ENCODE peak calls at places on chromosome 4, in ten cellular contexts. O, N, D, I, P, Z, C, S, X and F are unnamed samples.
A peak's percentile ranks its signal among the peaks of the same experiment; 100 is the strongest.

GRCh38 chr4:42371306-42372063 is 25.8 kb upstream of the SHISA3 start:
- DNase-seq in D (no peak), O (peak; percentile 79), C (no peak), P (peak; percentile 33), N (peak; percentile 60), I (no peak), X (no peak), S (peak; percentile 60), Z (no peak), F (no peak)

GRCh38 chr4:177791188-177791587 is 349.0 kb upstream of the AGA start:
- DNase-seq in Z (no peak), C (no peak), D (no peak), S (no peak), O (no peak), I (no peak), N (no peak), P (no peak), X (no peak), F (no peak)

GRCh38 chr4:176671532-176671931 is 121.2 kb downstream of the VEGFC start:
- DNase-seq in X (no peak), C (peak; percentile 30), Z (no peak), I (no peak), S (peak; percentile 44), O (no peak), P (no peak), N (no peak), D (no peak), F (no peak)

GRCh38 chr4:145044341-145044740 is 53.7 kb downstream of the ANAPC10 start:
- DNase-seq in O (no peak), D (no peak), C (no peak), S (peak; percentile 55), Z (no peak), X (no peak), P (no peak), N (no peak), I (no peak), F (no peak)

GRCh38 chr4:80925293-80925692 is 105.2 kb upstream of the BMP3 start:
- DNase-seq in X (no peak), C (no peak), O (no peak), N (no peak), S (no peak), P (no peak), Z (no peak), D (no peak), I (no peak), F (no peak)

GRCh38 chr4:11497212-11497806 is 68.6 kb upstream of the HS3ST1 start:
- DNase-seq in Z (no peak), O (no peak), P (no peak), I (no peak), D (no peak), C (no peak), S (no peak), X (no peak), N (no peak), F (no peak)

GRCh38 chr4:72709475-72709874 is 140.5 kb upstream of the ADAMTS3 start:
- DNase-seq in X (no peak), C (no peak), S (no peak), P (no peak), I (no peak), N (no peak), O (no peak), Z (no peak), D (no peak), F (no peak)

GRCh38 chr4:182143822-182144620 is 99.2 kb upstream of the TENM3 start:
- DNase-seq in C (peak; percentile 41), O (no peak), N (no peak), Z (no peak), P (no peak), X (peak; percentile 12), S (peak; percentile 83), I (no peak), D (no peak), F (no peak)

GRCh38 chr4:2925931-2926860 is 37.0 kb downstream of the NOP14 start:
- DNase-seq in C (no peak), O (no peak), N (no peak), Z (peak; percentile 52), D (peak; percentile 15), I (peak; percentile 49), S (no peak), X (no peak), P (no peak), F (no peak)

GRCh38 chr4:67545199-67545995 is at the start of gene CENPC:
- DNase-seq in C (peak; percentile 96), X (peak; percentile 97), S (peak; percentile 97), P (peak; percentile 94), N (peak; percentile 95), I (peak; percentile 93), Z (peak; percentile 98), D (peak; percentile 96), O (peak; percentile 99), F (peak; percentile 99)
- TF ChIP-seq POLR2A in C (peak; percentile 78), X (peak; percentile 92), S (peak; percentile 96), P (peak; percentile 69), N (peak; percentile 86), I (peak; percentile 65), Z (peak; percentile 81), D (peak; percentile 74), O (peak; percentile 96), F (no peak)

DNA sequence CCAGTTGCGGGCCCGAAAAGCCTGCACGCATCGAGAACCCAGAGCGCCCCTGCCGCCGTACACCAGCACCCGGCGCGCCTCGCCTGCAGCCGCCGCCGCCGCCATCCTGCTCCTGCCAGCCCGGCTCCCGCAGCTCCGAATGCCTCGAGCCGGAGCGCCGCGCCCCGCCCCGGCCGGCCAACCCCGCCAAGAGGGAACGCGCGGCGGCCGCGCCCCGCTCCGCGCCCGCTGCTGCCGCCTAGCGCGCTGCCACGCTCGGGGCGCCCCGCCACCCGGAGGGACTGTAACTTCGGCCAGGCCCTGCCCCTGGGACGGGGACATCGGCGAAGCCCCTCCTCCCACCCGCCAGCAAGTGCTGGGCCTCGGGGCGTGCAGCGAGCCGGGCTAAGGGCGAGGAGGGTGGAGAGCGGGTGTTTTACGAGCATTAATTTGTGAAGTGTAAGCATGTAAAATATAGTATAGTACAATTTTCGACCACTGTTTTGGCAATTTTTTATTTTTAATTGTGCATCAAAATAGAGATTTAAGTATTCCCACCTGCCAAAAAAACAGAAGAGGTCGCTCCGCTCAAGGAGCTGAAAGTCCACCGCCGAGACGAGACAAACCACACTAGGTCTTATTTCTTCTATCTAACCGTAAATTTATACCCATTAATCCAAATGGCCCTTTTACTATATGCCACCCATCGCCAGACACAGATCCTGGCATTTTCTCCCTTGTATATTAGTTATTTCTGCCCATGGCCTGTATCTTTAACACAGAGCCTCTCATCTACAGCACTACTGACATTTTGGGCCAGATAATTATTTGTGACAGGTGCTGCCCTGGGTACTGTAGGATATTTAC is at the start of gene QDPR:
- DNase-seq in Z (peak; percentile 94), D (peak; percentile 86), O (peak; percentile 77), N (peak; percentile 20), C (peak; percentile 66), X (peak; percentile 85), P (peak; percentile 63), S (peak; percentile 50), I (peak; percentile 67), F (peak; percentile 26)
- TF ChIP-seq POLR2A in Z (peak; percentile 70), D (no peak), O (peak; percentile 67), N (peak; percentile 24), C (no peak), X (no peak), P (peak; percentile 27), S (no peak), I (no peak), F (no peak)

DNA sequence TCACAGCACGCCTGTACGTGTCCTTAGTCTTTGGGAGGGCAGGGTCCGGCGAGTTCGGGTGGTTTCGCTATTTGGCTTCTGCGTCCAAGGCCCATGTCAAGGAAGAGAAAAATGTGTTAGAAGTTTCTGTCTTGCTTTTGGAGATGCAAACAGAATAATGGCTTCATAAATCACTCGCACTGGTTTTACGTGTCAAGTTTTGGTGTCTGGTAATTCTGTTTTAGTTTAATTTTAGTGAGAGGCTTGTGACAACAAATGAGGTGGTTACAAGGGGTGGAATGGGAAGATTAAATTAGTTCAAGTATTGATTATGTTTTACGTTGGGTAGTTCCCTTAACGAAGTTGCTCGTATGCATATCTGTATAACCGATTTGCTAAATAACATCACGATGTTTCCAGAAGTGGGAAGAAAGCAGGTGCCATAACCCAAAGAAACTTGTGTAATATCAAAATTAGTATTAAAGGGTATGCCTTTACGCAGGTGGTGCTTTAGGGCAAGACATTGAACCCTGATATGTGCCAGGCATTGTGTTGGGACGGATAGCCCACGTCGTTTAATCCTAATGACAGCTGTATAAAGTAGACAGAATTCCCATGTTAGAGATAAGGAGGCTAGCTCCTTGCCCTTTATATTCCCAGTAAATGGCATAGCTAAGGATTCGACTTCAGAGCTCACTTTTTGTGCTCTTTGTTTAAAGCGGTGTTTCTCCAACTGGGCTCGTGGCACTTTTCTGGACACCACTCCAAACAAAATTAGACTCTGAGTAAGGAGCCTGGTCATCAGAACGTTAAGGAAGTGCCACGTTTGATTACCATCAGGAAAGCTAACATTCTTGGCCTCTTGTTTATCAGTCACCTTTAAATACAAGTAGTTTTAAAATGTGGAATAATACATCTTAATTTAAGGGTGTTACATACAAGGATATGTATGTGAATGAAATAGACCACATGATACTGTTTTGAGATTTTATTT is 843 bp downstream of the RPL34 start:
- DNase-seq in O (peak; percentile 36), D (no peak), X (no peak), N (no peak), C (no peak), S (peak; percentile 21), P (no peak), I (no peak), Z (no peak), F (no peak)
- TF ChIP-seq POLR2A in O (peak; percentile 32), D (no peak), X (no peak), N (no peak), C (no peak), S (no peak), P (no peak), I (no peak), Z (no peak), F (no peak)

GRCh38 chr4:56391270-56391669 is 4.0 kb upstream of the AASDH start:
- DNase-seq in N (no peak), D (no peak), C (no peak), P (no peak), S (no peak), X (no peak), I (no peak), O (no peak), Z (no peak), F (no peak)

GRCh38 chr4:56388311-56388710 is 1.0 kb upstream of the AASDH start:
- DNase-seq in C (no peak), S (no peak), O (peak; percentile 16), X (no peak), Z (no peak), N (no peak), P (no peak), D (no peak), I (no peak), F (no peak)

GRCh38 chr4:56386091-56386490 is 1.2 kb downstream of the AASDH start:
- DNase-seq in N (no peak), P (no peak), O (no peak), S (no peak), I (no peak), X (no peak), D (no peak), C (no peak), Z (no peak), F (no peak)

GRCh38 chr4:56387023-56388001 is at the start of gene AASDH:
- DNase-seq in X (peak; percentile 96), O (peak; percentile 98), P (peak; percentile 92), Z (peak; percentile 93), I (peak; percentile 91), S (peak; percentile 95), D (peak; percentile 94), C (peak; percentile 88), N (peak; percentile 92), F (peak; percentile 98)

DNA sequence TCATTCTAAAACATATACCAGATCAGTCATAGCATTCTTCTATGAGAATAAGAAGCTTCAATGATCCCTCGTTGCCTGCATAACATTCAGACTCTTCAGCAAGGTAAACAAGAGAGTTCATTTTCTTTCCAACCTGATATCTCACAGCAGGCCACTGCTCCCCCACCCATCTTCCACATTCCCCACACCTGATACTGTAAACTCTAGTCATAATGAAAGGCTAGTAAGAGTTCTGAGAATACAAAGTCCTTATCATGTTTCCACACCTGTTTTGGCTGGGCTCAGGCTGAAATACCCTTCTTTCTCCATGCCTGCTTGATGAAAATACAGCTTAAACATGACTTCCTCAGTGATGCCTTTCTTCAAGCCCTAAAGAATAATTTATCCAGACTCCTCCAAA is 2.3 kb upstream of the AASDH start:
- DNase-seq in X (no peak), C (no peak), O (no peak), P (no peak), N (no peak), S (no peak), I (no peak), D (no peak), Z (no peak), F (no peak)
- TF ChIP-seq POLR2A in X (no peak), C (no peak), O (no peak), P (no peak), N (no peak), S (no peak), I (no peak), D (no peak), Z (no peak), F (no peak)